ENCODE peak calls at places on chromosome 9, in six cellular contexts. I is HL-60; G is left ventricle myocardium inferior; D is tibial nerve; N is CD4-positive, CD25-positive, alpha-beta regulatory T cell; W is heart right ventricle. L is an unnamed sample.
A peak's percentile ranks its signal among the peaks of the same experiment; 100 is the strongest.

GRCh38 chr9:111030492-111030891 is 7.8 kb downstream of the LPAR1 start:
- DNase-seq in G (no peak), W (no peak), I (no peak), D (no peak), N (no peak), L (no peak)

GRCh38 chr9:6959275-6960000 is 201.7 kb downstream of the KDM4C start:
- DNase-seq in W (no peak), G (no peak), I (no peak), N (no peak), D (no peak), L (no peak)

GRCh38 chr9:11269036-11269435 is 656.2 kb upstream of the PTPRD start:
- DNase-seq in G (no peak), W (no peak), N (no peak), D (no peak), I (no peak), L (no peak)

GRCh38 chr9:34378376-34379060 is 1.8 kb upstream of the MYORG start:
- DNase-seq in D (no peak), I (no peak), W (no peak), G (no peak), N (no peak), L (peak; percentile 48)

GRCh38 chr9:29039258-29039657 is 1466.0 kb upstream of the C9orf72 start:
- DNase-seq in D (no peak), I (no peak), W (no peak), G (no peak), N (no peak), L (no peak)

GRCh38 chr9:137402752-137403151 is 20.2 kb downstream of the EXD3 start:
- DNase-seq in I (no peak), G (no peak), W (no peak), D (no peak), N (no peak), L (no peak)

GRCh38 chr9:109329274-109330258 is 8.7 kb upstream of the EPB41L4B start:
- DNase-seq in N (no peak), I (no peak), G (peak; percentile 40), D (peak; percentile 38), W (peak; percentile 45), L (peak; percentile 84)

GRCh38 chr9:137580209-137580957 is 1.7 kb upstream of the DPH7 start:
- DNase-seq in W (no peak), I (no peak), D (no peak), N (no peak), G (no peak), L (no peak)

GRCh38 chr9:14251146-14252071 is 62.5 kb downstream of the NFIB start:
- DNase-seq in W (peak; percentile 82), I (no peak), D (peak; percentile 39), N (no peak), G (peak; percentile 87), L (peak; percentile 89)

GRCh38 chr9:115730845-115731244 is 422.7 kb upstream of the PAPPA start:
- DNase-seq in I (no peak), W (no peak), N (no peak), G (no peak), D (no peak), L (no peak)

GRCh38 chr9:110047232-110047954 is 160.6 kb downstream of the C9orf152 start:
- DNase-seq in G (no peak), D (no peak), I (no peak), W (no peak), N (no peak), L (no peak)

GRCh38 chr9:105333076-105333475 is 88.6 kb downstream of the SLC44A1 start:
- DNase-seq in G (no peak), D (no peak), I (no peak), W (no peak), N (no peak), L (no peak)

GRCh38 chr9:695252-695651 is 146.2 kb upstream of the DMRT1 start:
- DNase-seq in W (no peak), I (no peak), G (no peak), D (no peak), N (no peak), L (no peak)

GRCh38 chr9:20307662-20308061 is 314.6 kb downstream of the MLLT3 start:
- DNase-seq in G (no peak), D (no peak), N (peak; percentile 26), I (no peak), W (no peak), L (no peak)

GRCh38 chr9:109047259-109047658 is 34.0 kb upstream of the CTNNAL1 start:
- DNase-seq in D (no peak), N (no peak), I (no peak), G (no peak), W (no peak), L (no peak)

GRCh38 chr9:4742246-4742645 is 1.2 kb upstream of the AK3 start:
- DNase-seq in N (no peak), D (no peak), I (no peak), G (no peak), W (no peak), L (no peak)

GRCh38 chr9:13139641-13140171 is 139.8 kb downstream of the MPDZ start:
- DNase-seq in D (no peak), I (no peak), N (no peak), G (no peak), W (no peak), L (no peak)

GRCh38 chr9:17906841-17907779 is 328.2 kb downstream of the SH3GL2 start:
- DNase-seq in I (no peak), G (no peak), W (peak; percentile 8), D (no peak), N (no peak), L (no peak)

GRCh38 chr9:98318834-98319478 is 63.5 kb upstream of the TBC1D2 start:
- DNase-seq in G (no peak), N (no peak), D (no peak), W (no peak), I (no peak), L (no peak)

GRCh38 chr9:98315551-98316060 is 60.2 kb upstream of the TBC1D2 start:
- DNase-seq in D (peak; percentile 76), W (peak; percentile 66), I (peak; percentile 28), N (peak; percentile 86), G (peak; percentile 64), L (peak; percentile 74)

GRCh38 chr9:98317134-98317857 is 61.8 kb upstream of the TBC1D2 start:
- DNase-seq in W (no peak), D (no peak), I (no peak), N (no peak), G (no peak), L (no peak)

GRCh38 chr9:98316445-98317133 is 61.1 kb upstream of the TBC1D2 start:
- DNase-seq in G (no peak), N (no peak), W (no peak), D (no peak), I (no peak), L (no peak)

DNA sequence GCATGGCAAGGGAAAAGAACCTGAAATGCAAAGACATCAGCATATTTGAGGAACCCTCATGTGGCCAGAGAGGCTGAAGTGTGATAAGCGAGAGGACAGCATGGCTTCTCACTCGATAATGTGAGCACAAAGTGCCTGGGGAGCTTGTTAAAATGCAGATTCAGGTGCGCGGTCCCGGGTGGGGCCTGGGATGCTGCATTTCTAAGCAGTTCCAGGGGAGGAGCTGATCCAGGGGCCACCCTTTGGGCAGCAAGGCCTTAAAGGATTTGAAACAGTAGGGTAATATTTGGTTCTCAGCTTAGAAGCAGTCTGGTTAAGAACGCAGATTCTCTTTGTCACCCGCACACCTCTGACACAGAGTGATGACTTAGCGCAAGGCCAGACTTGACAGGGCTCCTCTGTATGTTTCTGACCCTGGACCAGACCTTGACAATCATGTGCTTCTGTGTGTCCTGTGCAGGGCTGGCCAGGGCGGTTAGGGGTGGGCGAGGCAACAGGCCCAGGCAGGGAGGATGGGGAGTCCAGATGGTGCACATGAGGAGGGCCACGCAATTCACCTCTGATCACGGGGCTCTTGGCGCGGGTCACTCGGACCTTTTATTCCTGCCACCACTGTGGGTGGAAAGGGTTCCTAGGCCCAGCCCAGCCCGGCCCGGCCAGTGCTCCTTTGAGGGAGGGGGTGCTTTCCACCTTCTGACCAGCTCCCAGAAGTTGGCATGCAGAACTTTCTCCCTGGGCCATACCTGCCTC is 62.8 kb upstream of the TBC1D2 start:
- DNase-seq in W (no peak), D (no peak), N (no peak), G (no peak), I (no peak), L (no peak)
- H3K27ac ChIP-seq in W (no peak overlapping the region), D (no peak overlapping the region), N (no peak overlapping the region), G (no peak overlapping the region), I (no peak overlapping the region), L (no peak overlapping the region)

DNA sequence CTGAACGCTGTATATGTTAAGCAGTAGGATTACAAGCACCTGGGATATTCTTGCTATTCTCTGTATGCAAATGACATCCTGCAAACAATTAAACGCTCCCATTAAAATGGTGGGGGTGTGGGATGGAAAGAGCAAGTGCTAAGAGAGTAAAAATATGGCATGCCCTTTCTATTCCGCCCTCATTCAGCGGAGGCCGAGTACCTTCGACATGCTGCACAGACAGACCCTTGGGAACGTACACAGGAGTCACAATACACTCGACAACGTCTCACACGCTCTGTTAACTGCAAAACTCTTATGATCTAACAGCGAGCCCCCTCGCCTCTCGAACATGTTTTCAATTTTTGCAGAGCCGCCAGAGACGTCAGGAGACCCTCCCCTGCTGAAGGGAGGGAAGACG is 322.2 kb downstream of the CEMIP2 start:
- DNase-seq in G (no peak), W (no peak), I (no peak), D (no peak), N (no peak), L (no peak)
- H3K4me3 ChIP-seq in G (peak overlapping the region; percentile 55), W (peak overlapping the region; percentile 38), I (no peak overlapping the region), D (no peak overlapping the region), N (no peak overlapping the region), L (no peak overlapping the region)

GRCh38 chr9:92804727-92805126 is 40.1 kb upstream of the BICD2 start:
- DNase-seq in N (no peak), W (no peak), I (no peak), G (no peak), D (no peak), L (no peak)

GRCh38 chr9:92807031-92807756 is 42.6 kb upstream of the BICD2 start:
- DNase-seq in N (peak; percentile 18), I (no peak), G (no peak), D (no peak), W (peak; percentile 17), L (no peak)

GRCh38 chr9:92807757-92808725 is 43.4 kb upstream of the BICD2 start:
- DNase-seq in G (no peak), I (no peak), W (peak; percentile 14), D (no peak), N (peak; percentile 50), L (no peak)

GRCh38 chr9:92808726-92809451 is 44.3 kb upstream of the BICD2 start:
- DNase-seq in I (peak; percentile 46), D (no peak), G (peak; percentile 55), W (peak; percentile 70), N (peak; percentile 53), L (no peak)
- H3K27me3 ChIP-seq in I (peaks cover 54% of the 10 kb centered on the region), D (peaks cover 100% of the 10 kb centered on the region), G (peaks cover 100% of the 10 kb centered on the region), W (peaks cover 100% of the 10 kb centered on the region), N (peaks cover 57% of the 10 kb centered on the region), L (peaks cover 19% of the 10 kb centered on the region)

GRCh38 chr9:123359106-123359505 is 3.1 kb downstream of the CRB2 start:
- DNase-seq in N (peak; percentile 32), G (no peak), W (no peak), I (no peak), D (no peak), L (no peak)

GRCh38 chr9:123357748-123358059 is 1.7 kb downstream of the CRB2 start:
- DNase-seq in N (no peak), D (no peak), I (no peak), G (no peak), W (no peak), L (no peak)

GRCh38 chr9:123359546-123359945 is 3.5 kb downstream of the CRB2 start:
- DNase-seq in I (no peak), D (no peak), N (peak; percentile 15), G (no peak), W (no peak), L (no peak)

GRCh38 chr9:123356851-123357747 is 1.1 kb downstream of the CRB2 start:
- DNase-seq in D (no peak), G (no peak), W (no peak), N (no peak), I (no peak), L (no peak)

GRCh38 chr9:123358181-123358894 is 2.3 kb downstream of the CRB2 start:
- DNase-seq in D (no peak), W (no peak), I (no peak), G (no peak), N (no peak), L (no peak)
- H3K27ac ChIP-seq in D (no peak overlapping the region), W (no peak overlapping the region), I (no peak overlapping the region), G (no peak overlapping the region), N (no peak overlapping the region), L (no peak overlapping the region)

L was measured in right atrium auricular region.